ENCODE peak calls at places on chromosomes 16 and 17, in nine cellular contexts. One of them, this sample, is unnamed.

GRCh38 chr16:76343761-76344160 is 66.6 kb downstream of the CNTNAP4 start:
- DNase-seq in chondrocyte: no peak
- DNase-seq in GM19239: no peak
- DNase-seq in GM03348: no peak
- DNase-seq in HCT116: no peak
- DNase-seq in cardiac muscle cell: peak; percentile 3
- DNase-seq in cerebellar nuclear complex: no peak
- DNase-seq in transverse colon: no peak
- DNase-seq in NCI-H748 treated with DMSO at 0.1 percent for 48 hours: no peak
- DNase-seq in this sample: no peak

GRCh38 chr16:66026211-66026610 is 340.3 kb upstream of the CDH5 start:
- DNase-seq in chondrocyte: no peak
- DNase-seq in GM19239: no peak
- DNase-seq in GM03348: peak; percentile 27
- DNase-seq in HCT116: no peak
- DNase-seq in cardiac muscle cell: peak; percentile 43
- DNase-seq in cerebellar nuclear complex: no peak
- DNase-seq in transverse colon: no peak
- DNase-seq in NCI-H748 treated with DMSO at 0.1 percent for 48 hours: peak; percentile 47
- DNase-seq in this sample: peak; percentile 23

GRCh38 chr17:80765241-80766022 is 220.8 kb downstream of the RPTOR start:
- DNase-seq in chondrocyte: no peak
- DNase-seq in GM19239: no peak
- DNase-seq in GM03348: no peak
- DNase-seq in HCT116: no peak
- DNase-seq in cardiac muscle cell: no peak
- DNase-seq in cerebellar nuclear complex: no peak
- DNase-seq in transverse colon: no peak
- DNase-seq in NCI-H748 treated with DMSO at 0.1 percent for 48 hours: no peak
- DNase-seq in this sample: no peak

GRCh38 chr17:34598161-34598776 is 18.9 kb downstream of the TMEM132E start:
- DNase-seq in chondrocyte: no peak
- DNase-seq in GM19239: no peak
- DNase-seq in GM03348: no peak
- DNase-seq in HCT116: no peak
- DNase-seq in cardiac muscle cell: no peak
- DNase-seq in cerebellar nuclear complex: no peak
- DNase-seq in transverse colon: no peak
- DNase-seq in NCI-H748 treated with DMSO at 0.1 percent for 48 hours: peak; percentile 8
- DNase-seq in this sample: no peak

GRCh38 chr17:1906622-1907021 is 76.8 kb downstream of the RPA1 start:
- DNase-seq in chondrocyte: no peak
- DNase-seq in GM19239: no peak
- DNase-seq in GM03348: no peak
- DNase-seq in HCT116: no peak
- DNase-seq in cardiac muscle cell: peak; percentile 21
- DNase-seq in cerebellar nuclear complex: no peak
- DNase-seq in transverse colon: no peak
- DNase-seq in NCI-H748 treated with DMSO at 0.1 percent for 48 hours: no peak
- DNase-seq in this sample: peak; percentile 46

GRCh38 chr17:9566067-9566466 is 9.6 kb downstream of the STX8 start:
- DNase-seq in chondrocyte: no peak
- DNase-seq in GM19239: no peak
- DNase-seq in GM03348: no peak
- DNase-seq in HCT116: no peak
- DNase-seq in cardiac muscle cell: no peak
- DNase-seq in cerebellar nuclear complex: no peak
- DNase-seq in transverse colon: no peak
- DNase-seq in NCI-H748 treated with DMSO at 0.1 percent for 48 hours: peak; percentile 74
- DNase-seq in this sample: no peak

GRCh38 chr16:85546585-85547447 is 66.3 kb upstream of the GSE1 start:
- DNase-seq in chondrocyte: no peak
- DNase-seq in GM19239: no peak
- DNase-seq in GM03348: no peak
- DNase-seq in HCT116: no peak
- DNase-seq in cardiac muscle cell: no peak
- DNase-seq in cerebellar nuclear complex: no peak
- DNase-seq in transverse colon: no peak
- DNase-seq in NCI-H748 treated with DMSO at 0.1 percent for 48 hours: no peak
- DNase-seq in this sample: no peak

GRCh38 chr17:78179372-78179771 is 7.5 kb downstream of the TK1 start:
- DNase-seq in chondrocyte: no peak
- DNase-seq in GM19239: no peak
- DNase-seq in GM03348: peak; percentile 40
- DNase-seq in HCT116: no peak
- DNase-seq in cardiac muscle cell: peak; percentile 67
- DNase-seq in cerebellar nuclear complex: no peak
- DNase-seq in transverse colon: no peak
- DNase-seq in NCI-H748 treated with DMSO at 0.1 percent for 48 hours: no peak
- DNase-seq in this sample: no peak

GRCh38 chr17:62627904-62628603 is 584 bp downstream of the MRC2 start:
- DNase-seq in chondrocyte: no peak
- DNase-seq in GM19239: no peak
- DNase-seq in GM03348: peak; percentile 83
- DNase-seq in HCT116: no peak
- DNase-seq in cardiac muscle cell: peak; percentile 85
- DNase-seq in cerebellar nuclear complex: no peak
- DNase-seq in transverse colon: peak; percentile 28
- DNase-seq in NCI-H748 treated with DMSO at 0.1 percent for 48 hours: no peak
- DNase-seq in this sample: peak; percentile 70

This sample was measured in hepatocyte.